ENCODE peak calls at places on chromosomes 4 and X, in nine cellular contexts. Q, X, M, D, Y, Z, I, J and G are unnamed samples.

GRCh38 chr4:15366660-15367059 is 61.2 kb upstream of the C1QTNF7 start:
- DNase-seq in Q (no peak), X (no peak), M (no peak), D (no peak), Y (peak; percentile 10), Z (no peak), I (no peak), J (no peak), G (no peak)

GRCh38 chrX:136822337-136823095 is 41.8 kb upstream of the ARHGEF6 start:
- DNase-seq in Q (no peak), X (no peak), M (no peak), D (peak; percentile 69), Y (no peak), Z (no peak), I (no peak), J (no peak), G (no peak)

GRCh38 chr4:86441175-86441960 is 81.5 kb upstream of the MAPK10 start:
- DNase-seq in Q (no peak), X (no peak), M (peak; percentile 24), D (peak; percentile 2), Y (no peak), Z (no peak), I (no peak), J (no peak), G (no peak)

GRCh38 chr4:153750197-153750817 is 9.5 kb downstream of the RNF175 start:
- DNase-seq in Q (peak; percentile 54), X (peak; percentile 58), M (peak; percentile 61), D (peak; percentile 82), Y (peak; percentile 70), Z (peak; percentile 49), I (peak; percentile 32), J (peak; percentile 12), G (peak; percentile 69)

GRCh38 chr4:141702472-141703182 is 66.2 kb downstream of the IL15 start:
- DNase-seq in Q (no peak), X (no peak), M (no peak), D (no peak), Y (no peak), Z (no peak), I (no peak), J (no peak), G (no peak)

GRCh38 chr4:99633772-99634171 is 23.9 kb downstream of the C4orf54 start:
- DNase-seq in Q (no peak), X (no peak), M (no peak), D (peak; percentile 17), Y (no peak), Z (no peak), I (no peak), J (no peak), G (no peak)

GRCh38 chrX:14029039-14029424 is 660 bp downstream of the GEMIN8 start:
- DNase-seq in Q (no peak), X (no peak), M (no peak), D (peak; percentile 36), Y (no peak), Z (no peak), I (no peak), J (no peak), G (no peak)

GRCh38 chr4:8328866-8329559 is 59.5 kb downstream of the HTRA3 start:
- DNase-seq in Q (no peak), X (no peak), M (no peak), D (no peak), Y (no peak), Z (no peak), I (no peak), J (no peak), G (no peak)

GRCh38 chr4:1524761-1525160 is 118.5 kb upstream of the NKX1-1 start:
- DNase-seq in Q (no peak), X (no peak), M (no peak), D (no peak), Y (no peak), Z (no peak), I (no peak), J (no peak), G (no peak)

GRCh38 chr4:82715731-82716617 is 82.6 kb downstream of the SCD5 start:
- DNase-seq in Q (no peak), X (no peak), M (no peak), D (peak; percentile 64), Y (peak; percentile 70), Z (no peak), I (no peak), J (no peak), G (peak; percentile 19)

GRCh38 chr4:138972956-138973819 is 42.4 kb upstream of the NOCT start:
- DNase-seq in Q (no peak), X (no peak), M (no peak), D (no peak), Y (no peak), Z (no peak), I (no peak), J (no peak), G (no peak)

GRCh38 chr4:113809313-113809712 is 47.8 kb upstream of the CAMK2D start:
- DNase-seq in Q (no peak), X (no peak), M (no peak), D (peak; percentile 15), Y (peak; percentile 9), Z (no peak), I (no peak), J (no peak), G (peak; percentile 28)

GRCh38 chr4:121448231-121448630 is 67.4 kb upstream of the QRFPR start:
- DNase-seq in Q (no peak), X (peak; percentile 92), M (no peak), D (no peak), Y (no peak), Z (no peak), I (no peak), J (no peak), G (peak; percentile 85)

GRCh38 chrX:2677764-2678163 is 13.3 kb upstream of the CD99 start:
- DNase-seq in Q (no peak), X (no peak), M (no peak), D (peak; percentile 99), Y (peak; percentile 99), Z (no peak), I (no peak), J (no peak), G (peak; percentile 91)

GRCh38 chrX:153643431-153644351 is 3.3 kb upstream of the DUSP9 start:
- DNase-seq in Q (no peak), X (no peak), M (peak; percentile 66), D (no peak), Y (no peak), Z (no peak), I (no peak), J (no peak), G (no peak)

GRCh38 chrX:39513836-39514235 is 583.9 kb downstream of the BCOR start:
- DNase-seq in Q (no peak), X (no peak), M (no peak), D (no peak), Y (peak; percentile 59), Z (no peak), I (no peak), J (no peak), G (no peak)

GRCh38 chr4:24578364-24578763 is 6.0 kb downstream of the DHX15 start:
- DNase-seq in Q (no peak), X (no peak), M (no peak), D (no peak), Y (no peak), Z (no peak), I (no peak), J (no peak), G (no peak)

GRCh38 chrX:54843050-54843449 is 35.5 kb downstream of the MAGED2 start:
- DNase-seq in Q (no peak), X (no peak), M (no peak), D (no peak), Y (no peak), Z (no peak), I (no peak), J (no peak), G (no peak)

GRCh38 chr4:16687011-16687410 is 211.4 kb downstream of the LDB2 start:
- DNase-seq in Q (no peak), X (no peak), M (no peak), D (no peak), Y (no peak), Z (no peak), I (no peak), J (no peak), G (no peak)

GRCh38 chrX:108199691-108200090 is 108.1 kb downstream of the ATG4A start:
- DNase-seq in Q (no peak), X (peak; percentile 72), M (no peak), D (peak; percentile 59), Y (peak; percentile 11), Z (no peak), I (no peak), J (no peak), G (no peak)

GRCh38 chrX:1451251-1451675 is 1.4 kb downstream of the ASMTL start:
- DNase-seq in Q (no peak), X (no peak), M (no peak), D (no peak), Y (no peak), Z (no peak), I (no peak), J (no peak), G (no peak)

GRCh38 chrX:40153335-40154221 is 55.8 kb upstream of the BCOR start:
- DNase-seq in Q (peak; percentile 73), X (no peak), M (peak; percentile 79), D (no peak), Y (no peak), Z (peak; percentile 53), I (no peak), J (no peak), G (peak; percentile 55)

GRCh38 chr4:168221298-168221697 is 97.3 kb downstream of the DDX60 start:
- DNase-seq in Q (no peak), X (peak; percentile 13), M (no peak), D (peak; percentile 87), Y (peak; percentile 12), Z (no peak), I (no peak), J (no peak), G (peak; percentile 14)

GRCh38 chr4:104262678-104263077 is 232.0 kb downstream of the CXXC4 start:
- DNase-seq in Q (no peak), X (no peak), M (no peak), D (no peak), Y (no peak), Z (no peak), I (no peak), J (no peak), G (no peak)

GRCh38 chr4:48815483-48815882 is 15.4 kb upstream of the OCIAD1 start:
- DNase-seq in Q (no peak), X (no peak), M (peak; percentile 46), D (no peak), Y (no peak), Z (no peak), I (no peak), J (no peak), G (no peak)

GRCh38 chrX:35809816-35810215 is 11.7 kb downstream of the MAGEB16 start:
- DNase-seq in Q (no peak), X (peak; percentile 49), M (no peak), D (no peak), Y (no peak), Z (no peak), I (no peak), J (no peak), G (no peak)

GRCh38 chrX:57104406-57104805 is 16.9 kb downstream of the SPIN2B start:
- DNase-seq in Q (no peak), X (no peak), M (no peak), D (no peak), Y (no peak), Z (no peak), I (no peak), J (no peak), G (no peak)

GRCh38 chr4:153222790-153223417 is 18.7 kb downstream of the TRIM2 start:
- DNase-seq in Q (peak; percentile 58), X (no peak), M (peak; percentile 65), D (peak; percentile 31), Y (peak; percentile 61), Z (peak; percentile 40), I (no peak), J (no peak), G (peak; percentile 47)

GRCh38 chrX:131704136-131704695 is 160.3 kb downstream of the OR13H1 start:
- DNase-seq in Q (peak; percentile 84), X (peak; percentile 95), M (peak; percentile 42), D (peak; percentile 84), Y (peak; percentile 61), Z (no peak), I (no peak), J (peak; percentile 68), G (peak; percentile 93)

GRCh38 chrX:49282647-49283011 is 13.0 kb downstream of the PPP1R3F start:
- DNase-seq in Q (no peak), X (peak; percentile 33), M (no peak), D (peak; percentile 48), Y (no peak), Z (peak; percentile 10), I (no peak), J (no peak), G (no peak)

GRCh38 chr4:90597927-90598326 is 470.7 kb downstream of the CCSER1 start:
- DNase-seq in Q (no peak), X (no peak), M (no peak), D (no peak), Y (no peak), Z (no peak), I (no peak), J (no peak), G (no peak)